ENCODE peak calls at places on chromosomes 16 and 17, in ten cellular contexts. One of them, this sample, is unnamed.
A peak's percentile ranks its signal among the peaks of the same experiment; 100 is the strongest.

GRCh38 chr17:43402567-43402966 is 3.8 kb downstream of the ARL4D start:
- DNase-seq in fibroblast of pulmonary artery: no peak
- DNase-seq in stimulated activated CD8-positive, alpha-beta memory T cell treated with anti-CD3 and anti-CD28 coated beads, Interleukin-15, amount 100 ng/mL, for 1 hour: no peak
- DNase-seq in HT1080: no peak
- DNase-seq in activated T-cell treated with anti-CD3 and anti-CD28 coated beads for 1 hour: no peak
- DNase-seq in uterus: no peak
- DNase-seq in HEK293T: no peak
- DNase-seq in NCI-H1092: no peak
- DNase-seq in stimulated activated CD4-positive, alpha-beta T cell treated with anti-CD3 and anti-CD28 coated beads, Interleukin-4, amount 100 ng/mL, for 4 hours: no peak
- DNase-seq in CD8-positive, alpha-beta memory T cell: no peak
- DNase-seq in this sample: no peak

GRCh38 chr16:2769675-2770056 is 7.4 kb downstream of the ELOB start:
- DNase-seq in fibroblast of pulmonary artery: no peak
- DNase-seq in stimulated activated CD8-positive, alpha-beta memory T cell treated with anti-CD3 and anti-CD28 coated beads, Interleukin-15, amount 100 ng/mL, for 1 hour: no peak
- DNase-seq in HT1080: no peak
- DNase-seq in activated T-cell treated with anti-CD3 and anti-CD28 coated beads for 1 hour: no peak
- DNase-seq in uterus: no peak
- DNase-seq in HEK293T: no peak
- DNase-seq in NCI-H1092: no peak
- DNase-seq in stimulated activated CD4-positive, alpha-beta T cell treated with anti-CD3 and anti-CD28 coated beads, Interleukin-4, amount 100 ng/mL, for 4 hours: no peak
- DNase-seq in CD8-positive, alpha-beta memory T cell: no peak
- DNase-seq in this sample: no peak

GRCh38 chr17:40813804-40814203 is 8.6 kb downstream of the KRT10 start:
- DNase-seq in fibroblast of pulmonary artery: no peak
- DNase-seq in stimulated activated CD8-positive, alpha-beta memory T cell treated with anti-CD3 and anti-CD28 coated beads, Interleukin-15, amount 100 ng/mL, for 1 hour: no peak
- DNase-seq in HT1080: peak; percentile 64
- DNase-seq in activated T-cell treated with anti-CD3 and anti-CD28 coated beads for 1 hour: no peak
- DNase-seq in uterus: no peak
- DNase-seq in HEK293T: no peak
- DNase-seq in NCI-H1092: no peak
- DNase-seq in stimulated activated CD4-positive, alpha-beta T cell treated with anti-CD3 and anti-CD28 coated beads, Interleukin-4, amount 100 ng/mL, for 4 hours: no peak
- DNase-seq in CD8-positive, alpha-beta memory T cell: no peak
- DNase-seq in this sample: no peak

GRCh38 chr16:5461141-5461540 is 363.5 kb upstream of the EEF2KMT start:
- DNase-seq in fibroblast of pulmonary artery: no peak
- DNase-seq in stimulated activated CD8-positive, alpha-beta memory T cell treated with anti-CD3 and anti-CD28 coated beads, Interleukin-15, amount 100 ng/mL, for 1 hour: no peak
- DNase-seq in HT1080: no peak
- DNase-seq in activated T-cell treated with anti-CD3 and anti-CD28 coated beads for 1 hour: no peak
- DNase-seq in uterus: no peak
- DNase-seq in HEK293T: no peak
- DNase-seq in NCI-H1092: no peak
- DNase-seq in stimulated activated CD4-positive, alpha-beta T cell treated with anti-CD3 and anti-CD28 coated beads, Interleukin-4, amount 100 ng/mL, for 4 hours: no peak
- DNase-seq in CD8-positive, alpha-beta memory T cell: no peak
- DNase-seq in this sample: no peak

GRCh38 chr17:76447931-76448652 is 4.9 kb downstream of the UBE2O start:
- DNase-seq in fibroblast of pulmonary artery: no peak
- DNase-seq in stimulated activated CD8-positive, alpha-beta memory T cell treated with anti-CD3 and anti-CD28 coated beads, Interleukin-15, amount 100 ng/mL, for 1 hour: no peak
- DNase-seq in HT1080: no peak
- DNase-seq in activated T-cell treated with anti-CD3 and anti-CD28 coated beads for 1 hour: no peak
- DNase-seq in uterus: no peak
- DNase-seq in HEK293T: no peak
- DNase-seq in NCI-H1092: no peak
- DNase-seq in stimulated activated CD4-positive, alpha-beta T cell treated with anti-CD3 and anti-CD28 coated beads, Interleukin-4, amount 100 ng/mL, for 4 hours: no peak
- DNase-seq in CD8-positive, alpha-beta memory T cell: no peak
- DNase-seq in this sample: no peak

GRCh38 chr16:15450624-15451023 is 16.2 kb downstream of the BMERB1 start:
- DNase-seq in fibroblast of pulmonary artery: no peak
- DNase-seq in stimulated activated CD8-positive, alpha-beta memory T cell treated with anti-CD3 and anti-CD28 coated beads, Interleukin-15, amount 100 ng/mL, for 1 hour: no peak
- DNase-seq in HT1080: no peak
- DNase-seq in activated T-cell treated with anti-CD3 and anti-CD28 coated beads for 1 hour: no peak
- DNase-seq in uterus: peak; percentile 31
- DNase-seq in HEK293T: no peak
- DNase-seq in NCI-H1092: no peak
- DNase-seq in stimulated activated CD4-positive, alpha-beta T cell treated with anti-CD3 and anti-CD28 coated beads, Interleukin-4, amount 100 ng/mL, for 4 hours: no peak
- DNase-seq in CD8-positive, alpha-beta memory T cell: no peak
- DNase-seq in this sample: no peak

GRCh38 chr16:52068447-52069074 is 478.4 kb downstream of the TOX3 start:
- DNase-seq in fibroblast of pulmonary artery: peak; percentile 25
- DNase-seq in stimulated activated CD8-positive, alpha-beta memory T cell treated with anti-CD3 and anti-CD28 coated beads, Interleukin-15, amount 100 ng/mL, for 1 hour: no peak
- DNase-seq in HT1080: peak; percentile 12
- DNase-seq in activated T-cell treated with anti-CD3 and anti-CD28 coated beads for 1 hour: no peak
- DNase-seq in uterus: no peak
- DNase-seq in HEK293T: peak; percentile 14
- DNase-seq in NCI-H1092: peak; percentile 54
- DNase-seq in stimulated activated CD4-positive, alpha-beta T cell treated with anti-CD3 and anti-CD28 coated beads, Interleukin-4, amount 100 ng/mL, for 4 hours: no peak
- DNase-seq in CD8-positive, alpha-beta memory T cell: no peak
- DNase-seq in this sample: no peak

GRCh38 chr16:2858245-2859025 is 465 bp upstream of the PRSS22 start:
- DNase-seq in fibroblast of pulmonary artery: no peak
- DNase-seq in stimulated activated CD8-positive, alpha-beta memory T cell treated with anti-CD3 and anti-CD28 coated beads, Interleukin-15, amount 100 ng/mL, for 1 hour: no peak
- DNase-seq in HT1080: no peak
- DNase-seq in activated T-cell treated with anti-CD3 and anti-CD28 coated beads for 1 hour: no peak
- DNase-seq in uterus: no peak
- DNase-seq in HEK293T: peak; percentile 5
- DNase-seq in NCI-H1092: no peak
- DNase-seq in stimulated activated CD4-positive, alpha-beta T cell treated with anti-CD3 and anti-CD28 coated beads, Interleukin-4, amount 100 ng/mL, for 4 hours: no peak
- DNase-seq in CD8-positive, alpha-beta memory T cell: no peak
- DNase-seq in this sample: no peak

GRCh38 chr17:74736423-74737298 is at the start of gene RAB37:
- DNase-seq in fibroblast of pulmonary artery: no peak
- DNase-seq in stimulated activated CD8-positive, alpha-beta memory T cell treated with anti-CD3 and anti-CD28 coated beads, Interleukin-15, amount 100 ng/mL, for 1 hour: no peak
- DNase-seq in HT1080: no peak
- DNase-seq in activated T-cell treated with anti-CD3 and anti-CD28 coated beads for 1 hour: peak; percentile 39
- DNase-seq in uterus: no peak
- DNase-seq in HEK293T: no peak
- DNase-seq in NCI-H1092: no peak
- DNase-seq in stimulated activated CD4-positive, alpha-beta T cell treated with anti-CD3 and anti-CD28 coated beads, Interleukin-4, amount 100 ng/mL, for 4 hours: no peak
- DNase-seq in CD8-positive, alpha-beta memory T cell: peak; percentile 60
- DNase-seq in this sample: peak; percentile 48

GRCh38 chr17:42287305-42288077 is 807 bp upstream of the STAT5A start:
- DNase-seq in fibroblast of pulmonary artery: no peak
- DNase-seq in stimulated activated CD8-positive, alpha-beta memory T cell treated with anti-CD3 and anti-CD28 coated beads, Interleukin-15, amount 100 ng/mL, for 1 hour: no peak
- DNase-seq in HT1080: no peak
- DNase-seq in activated T-cell treated with anti-CD3 and anti-CD28 coated beads for 1 hour: no peak
- DNase-seq in uterus: peak; percentile 56
- DNase-seq in HEK293T: no peak
- DNase-seq in NCI-H1092: no peak
- DNase-seq in stimulated activated CD4-positive, alpha-beta T cell treated with anti-CD3 and anti-CD28 coated beads, Interleukin-4, amount 100 ng/mL, for 4 hours: peak; percentile 48
- DNase-seq in CD8-positive, alpha-beta memory T cell: peak; percentile 43
- DNase-seq in this sample: peak; percentile 39

GRCh38 chr16:29702307-29702706 is 23.3 kb downstream of the QPRT start:
- DNase-seq in fibroblast of pulmonary artery: no peak
- DNase-seq in stimulated activated CD8-positive, alpha-beta memory T cell treated with anti-CD3 and anti-CD28 coated beads, Interleukin-15, amount 100 ng/mL, for 1 hour: no peak
- DNase-seq in HT1080: no peak
- DNase-seq in activated T-cell treated with anti-CD3 and anti-CD28 coated beads for 1 hour: no peak
- DNase-seq in uterus: no peak
- DNase-seq in HEK293T: no peak
- DNase-seq in NCI-H1092: no peak
- DNase-seq in stimulated activated CD4-positive, alpha-beta T cell treated with anti-CD3 and anti-CD28 coated beads, Interleukin-4, amount 100 ng/mL, for 4 hours: peak; percentile 26
- DNase-seq in CD8-positive, alpha-beta memory T cell: peak; percentile 79
- DNase-seq in this sample: peak; percentile 15

GRCh38 chr17:7208754-7209460 is 10.7 kb downstream of the DLG4 start:
- DNase-seq in fibroblast of pulmonary artery: no peak
- DNase-seq in stimulated activated CD8-positive, alpha-beta memory T cell treated with anti-CD3 and anti-CD28 coated beads, Interleukin-15, amount 100 ng/mL, for 1 hour: no peak
- DNase-seq in HT1080: no peak
- DNase-seq in activated T-cell treated with anti-CD3 and anti-CD28 coated beads for 1 hour: no peak
- DNase-seq in uterus: no peak
- DNase-seq in HEK293T: no peak
- DNase-seq in NCI-H1092: no peak
- DNase-seq in stimulated activated CD4-positive, alpha-beta T cell treated with anti-CD3 and anti-CD28 coated beads, Interleukin-4, amount 100 ng/mL, for 4 hours: no peak
- DNase-seq in CD8-positive, alpha-beta memory T cell: no peak
- DNase-seq in this sample: no peak

GRCh38 chr16:64455275-64455674 is 666.6 kb downstream of the CDH11 start:
- DNase-seq in fibroblast of pulmonary artery: peak; percentile 61
- DNase-seq in stimulated activated CD8-positive, alpha-beta memory T cell treated with anti-CD3 and anti-CD28 coated beads, Interleukin-15, amount 100 ng/mL, for 1 hour: no peak
- DNase-seq in HT1080: peak; percentile 50
- DNase-seq in activated T-cell treated with anti-CD3 and anti-CD28 coated beads for 1 hour: no peak
- DNase-seq in uterus: no peak
- DNase-seq in HEK293T: no peak
- DNase-seq in NCI-H1092: no peak
- DNase-seq in stimulated activated CD4-positive, alpha-beta T cell treated with anti-CD3 and anti-CD28 coated beads, Interleukin-4, amount 100 ng/mL, for 4 hours: no peak
- DNase-seq in CD8-positive, alpha-beta memory T cell: no peak
- DNase-seq in this sample: no peak

GRCh38 chr17:57544381-57544780 is 200.7 kb downstream of the CCDC182 start:
- DNase-seq in fibroblast of pulmonary artery: no peak
- DNase-seq in stimulated activated CD8-positive, alpha-beta memory T cell treated with anti-CD3 and anti-CD28 coated beads, Interleukin-15, amount 100 ng/mL, for 1 hour: no peak
- DNase-seq in HT1080: no peak
- DNase-seq in activated T-cell treated with anti-CD3 and anti-CD28 coated beads for 1 hour: no peak
- DNase-seq in uterus: no peak
- DNase-seq in HEK293T: no peak
- DNase-seq in NCI-H1092: peak; percentile 51
- DNase-seq in stimulated activated CD4-positive, alpha-beta T cell treated with anti-CD3 and anti-CD28 coated beads, Interleukin-4, amount 100 ng/mL, for 4 hours: no peak
- DNase-seq in CD8-positive, alpha-beta memory T cell: no peak
- DNase-seq in this sample: no peak

GRCh38 chr16:73152731-73153130 is 104.8 kb upstream of the ZFHX3 start:
- DNase-seq in fibroblast of pulmonary artery: no peak
- DNase-seq in stimulated activated CD8-positive, alpha-beta memory T cell treated with anti-CD3 and anti-CD28 coated beads, Interleukin-15, amount 100 ng/mL, for 1 hour: no peak
- DNase-seq in HT1080: no peak
- DNase-seq in activated T-cell treated with anti-CD3 and anti-CD28 coated beads for 1 hour: no peak
- DNase-seq in uterus: no peak
- DNase-seq in HEK293T: no peak
- DNase-seq in NCI-H1092: no peak
- DNase-seq in stimulated activated CD4-positive, alpha-beta T cell treated with anti-CD3 and anti-CD28 coated beads, Interleukin-4, amount 100 ng/mL, for 4 hours: no peak
- DNase-seq in CD8-positive, alpha-beta memory T cell: no peak
- DNase-seq in this sample: no peak

GRCh38 chr17:42682400-42683384 is at the start of gene CNTNAP1:
- DNase-seq in fibroblast of pulmonary artery: peak; percentile 81
- DNase-seq in stimulated activated CD8-positive, alpha-beta memory T cell treated with anti-CD3 and anti-CD28 coated beads, Interleukin-15, amount 100 ng/mL, for 1 hour: no peak
- DNase-seq in HT1080: peak; percentile 78
- DNase-seq in activated T-cell treated with anti-CD3 and anti-CD28 coated beads for 1 hour: no peak
- DNase-seq in uterus: peak; percentile 80
- DNase-seq in HEK293T: peak; percentile 48
- DNase-seq in NCI-H1092: peak; percentile 57
- DNase-seq in stimulated activated CD4-positive, alpha-beta T cell treated with anti-CD3 and anti-CD28 coated beads, Interleukin-4, amount 100 ng/mL, for 4 hours: no peak
- DNase-seq in CD8-positive, alpha-beta memory T cell: no peak
- DNase-seq in this sample: no peak

GRCh38 chr17:57855391-57856035 is 5.7 kb upstream of the MRPS23 start:
- DNase-seq in fibroblast of pulmonary artery: no peak
- DNase-seq in stimulated activated CD8-positive, alpha-beta memory T cell treated with anti-CD3 and anti-CD28 coated beads, Interleukin-15, amount 100 ng/mL, for 1 hour: no peak
- DNase-seq in HT1080: no peak
- DNase-seq in activated T-cell treated with anti-CD3 and anti-CD28 coated beads for 1 hour: no peak
- DNase-seq in uterus: no peak
- DNase-seq in HEK293T: no peak
- DNase-seq in NCI-H1092: no peak
- DNase-seq in stimulated activated CD4-positive, alpha-beta T cell treated with anti-CD3 and anti-CD28 coated beads, Interleukin-4, amount 100 ng/mL, for 4 hours: no peak
- DNase-seq in CD8-positive, alpha-beta memory T cell: no peak
- DNase-seq in this sample: no peak

GRCh38 chr17:48555183-48555615 is 10.3 kb upstream of the HOXB2 start:
- DNase-seq in fibroblast of pulmonary artery: peak; percentile 86
- DNase-seq in stimulated activated CD8-positive, alpha-beta memory T cell treated with anti-CD3 and anti-CD28 coated beads, Interleukin-15, amount 100 ng/mL, for 1 hour: no peak
- DNase-seq in HT1080: no peak
- DNase-seq in activated T-cell treated with anti-CD3 and anti-CD28 coated beads for 1 hour: no peak
- DNase-seq in uterus: no peak
- DNase-seq in HEK293T: peak; percentile 79
- DNase-seq in NCI-H1092: peak; percentile 92
- DNase-seq in stimulated activated CD4-positive, alpha-beta T cell treated with anti-CD3 and anti-CD28 coated beads, Interleukin-4, amount 100 ng/mL, for 4 hours: no peak
- DNase-seq in CD8-positive, alpha-beta memory T cell: no peak
- DNase-seq in this sample: no peak

GRCh38 chr16:83402969-83403368 is 404.8 kb upstream of the HSBP1 start:
- DNase-seq in fibroblast of pulmonary artery: peak; percentile 47
- DNase-seq in stimulated activated CD8-positive, alpha-beta memory T cell treated with anti-CD3 and anti-CD28 coated beads, Interleukin-15, amount 100 ng/mL, for 1 hour: no peak
- DNase-seq in HT1080: peak; percentile 70
- DNase-seq in activated T-cell treated with anti-CD3 and anti-CD28 coated beads for 1 hour: no peak
- DNase-seq in uterus: no peak
- DNase-seq in HEK293T: no peak
- DNase-seq in NCI-H1092: peak; percentile 23
- DNase-seq in stimulated activated CD4-positive, alpha-beta T cell treated with anti-CD3 and anti-CD28 coated beads, Interleukin-4, amount 100 ng/mL, for 4 hours: no peak
- DNase-seq in CD8-positive, alpha-beta memory T cell: no peak
- DNase-seq in this sample: no peak

GRCh38 chr17:15090533-15090932 is 174.6 kb downstream of the PMP22 start:
- DNase-seq in fibroblast of pulmonary artery: no peak
- DNase-seq in stimulated activated CD8-positive, alpha-beta memory T cell treated with anti-CD3 and anti-CD28 coated beads, Interleukin-15, amount 100 ng/mL, for 1 hour: no peak
- DNase-seq in HT1080: no peak
- DNase-seq in activated T-cell treated with anti-CD3 and anti-CD28 coated beads for 1 hour: no peak
- DNase-seq in uterus: no peak
- DNase-seq in HEK293T: no peak
- DNase-seq in NCI-H1092: no peak
- DNase-seq in stimulated activated CD4-positive, alpha-beta T cell treated with anti-CD3 and anti-CD28 coated beads, Interleukin-4, amount 100 ng/mL, for 4 hours: no peak
- DNase-seq in CD8-positive, alpha-beta memory T cell: no peak
- DNase-seq in this sample: no peak

GRCh38 chr17:74432484-74433391 is 850 bp downstream of the GPRC5C start:
- DNase-seq in fibroblast of pulmonary artery: no peak
- DNase-seq in stimulated activated CD8-positive, alpha-beta memory T cell treated with anti-CD3 and anti-CD28 coated beads, Interleukin-15, amount 100 ng/mL, for 1 hour: no peak
- DNase-seq in HT1080: no peak
- DNase-seq in activated T-cell treated with anti-CD3 and anti-CD28 coated beads for 1 hour: no peak
- DNase-seq in uterus: no peak
- DNase-seq in HEK293T: no peak
- DNase-seq in NCI-H1092: no peak
- DNase-seq in stimulated activated CD4-positive, alpha-beta T cell treated with anti-CD3 and anti-CD28 coated beads, Interleukin-4, amount 100 ng/mL, for 4 hours: no peak
- DNase-seq in CD8-positive, alpha-beta memory T cell: no peak
- DNase-seq in this sample: no peak

GRCh38 chr17:56482229-56482628 is 111.3 kb upstream of the NOG start:
- DNase-seq in fibroblast of pulmonary artery: no peak
- DNase-seq in stimulated activated CD8-positive, alpha-beta memory T cell treated with anti-CD3 and anti-CD28 coated beads, Interleukin-15, amount 100 ng/mL, for 1 hour: no peak
- DNase-seq in HT1080: no peak
- DNase-seq in activated T-cell treated with anti-CD3 and anti-CD28 coated beads for 1 hour: no peak
- DNase-seq in uterus: no peak
- DNase-seq in HEK293T: no peak
- DNase-seq in NCI-H1092: no peak
- DNase-seq in stimulated activated CD4-positive, alpha-beta T cell treated with anti-CD3 and anti-CD28 coated beads, Interleukin-4, amount 100 ng/mL, for 4 hours: no peak
- DNase-seq in CD8-positive, alpha-beta memory T cell: no peak
- DNase-seq in this sample: no peak

GRCh38 chr16:57271063-57271345 is 13.5 kb downstream of the PLLP start:
- DNase-seq in fibroblast of pulmonary artery: no peak
- DNase-seq in stimulated activated CD8-positive, alpha-beta memory T cell treated with anti-CD3 and anti-CD28 coated beads, Interleukin-15, amount 100 ng/mL, for 1 hour: no peak
- DNase-seq in HT1080: no peak
- DNase-seq in activated T-cell treated with anti-CD3 and anti-CD28 coated beads for 1 hour: no peak
- DNase-seq in uterus: no peak
- DNase-seq in HEK293T: no peak
- DNase-seq in NCI-H1092: no peak
- DNase-seq in stimulated activated CD4-positive, alpha-beta T cell treated with anti-CD3 and anti-CD28 coated beads, Interleukin-4, amount 100 ng/mL, for 4 hours: no peak
- DNase-seq in CD8-positive, alpha-beta memory T cell: no peak
- DNase-seq in this sample: no peak

GRCh38 chr17:59451706-59452105 is 113.7 kb upstream of the DHX40 start:
- DNase-seq in fibroblast of pulmonary artery: peak; percentile 44
- DNase-seq in stimulated activated CD8-positive, alpha-beta memory T cell treated with anti-CD3 and anti-CD28 coated beads, Interleukin-15, amount 100 ng/mL, for 1 hour: no peak
- DNase-seq in HT1080: peak; percentile 91
- DNase-seq in activated T-cell treated with anti-CD3 and anti-CD28 coated beads for 1 hour: no peak
- DNase-seq in uterus: no peak
- DNase-seq in HEK293T: no peak
- DNase-seq in NCI-H1092: no peak
- DNase-seq in stimulated activated CD4-positive, alpha-beta T cell treated with anti-CD3 and anti-CD28 coated beads, Interleukin-4, amount 100 ng/mL, for 4 hours: no peak
- DNase-seq in CD8-positive, alpha-beta memory T cell: no peak
- DNase-seq in this sample: no peak

GRCh38 chr16:12498077-12498476 is 305.6 kb downstream of the CPPED1 start:
- DNase-seq in fibroblast of pulmonary artery: no peak
- DNase-seq in stimulated activated CD8-positive, alpha-beta memory T cell treated with anti-CD3 and anti-CD28 coated beads, Interleukin-15, amount 100 ng/mL, for 1 hour: no peak
- DNase-seq in HT1080: no peak
- DNase-seq in activated T-cell treated with anti-CD3 and anti-CD28 coated beads for 1 hour: no peak
- DNase-seq in uterus: no peak
- DNase-seq in HEK293T: no peak
- DNase-seq in NCI-H1092: no peak
- DNase-seq in stimulated activated CD4-positive, alpha-beta T cell treated with anti-CD3 and anti-CD28 coated beads, Interleukin-4, amount 100 ng/mL, for 4 hours: no peak
- DNase-seq in CD8-positive, alpha-beta memory T cell: no peak
- DNase-seq in this sample: no peak

GRCh38 chr17:27458524-27458908 is 2.3 kb downstream of the KSR1 start:
- DNase-seq in fibroblast of pulmonary artery: no peak
- DNase-seq in stimulated activated CD8-positive, alpha-beta memory T cell treated with anti-CD3 and anti-CD28 coated beads, Interleukin-15, amount 100 ng/mL, for 1 hour: no peak
- DNase-seq in HT1080: no peak
- DNase-seq in activated T-cell treated with anti-CD3 and anti-CD28 coated beads for 1 hour: no peak
- DNase-seq in uterus: no peak
- DNase-seq in HEK293T: no peak
- DNase-seq in NCI-H1092: no peak
- DNase-seq in stimulated activated CD4-positive, alpha-beta T cell treated with anti-CD3 and anti-CD28 coated beads, Interleukin-4, amount 100 ng/mL, for 4 hours: no peak
- DNase-seq in CD8-positive, alpha-beta memory T cell: no peak
- DNase-seq in this sample: no peak

GRCh38 chr17:77613181-77613580 is 345.3 kb upstream of the TNRC6C start:
- DNase-seq in fibroblast of pulmonary artery: no peak
- DNase-seq in stimulated activated CD8-positive, alpha-beta memory T cell treated with anti-CD3 and anti-CD28 coated beads, Interleukin-15, amount 100 ng/mL, for 1 hour: no peak
- DNase-seq in HT1080: no peak
- DNase-seq in activated T-cell treated with anti-CD3 and anti-CD28 coated beads for 1 hour: no peak
- DNase-seq in uterus: no peak
- DNase-seq in HEK293T: no peak
- DNase-seq in NCI-H1092: no peak
- DNase-seq in stimulated activated CD4-positive, alpha-beta T cell treated with anti-CD3 and anti-CD28 coated beads, Interleukin-4, amount 100 ng/mL, for 4 hours: no peak
- DNase-seq in CD8-positive, alpha-beta memory T cell: no peak
- DNase-seq in this sample: no peak

This sample was measured in CD8-positive, alpha-beta T cell.